ENCODE peak calls at places on chromosomes 3 and 15, in four cellular contexts. M is mucosa of descending colon, X is GM23248, J is neural progenitor cell. F is an unnamed sample. For H3K36me3, the result is how much of the 10 kb centered on the place peaks cover.

GRCh38 chr3:128395500-128396125 is 71.1 kb downstream of the DNAJB8 start:
- DNase-seq in X (peak), J (no peak), M (no peak), F (no peak)

GRCh38 chr15:37783290-37783689 is 151.2 kb upstream of the TMCO5A start:
- DNase-seq in J (peak), X (no peak), M (no peak), F (no peak)

GRCh38 chr15:76196286-76196948 is 114.9 kb downstream of the ETFA start:
- DNase-seq in M (peak), J (no peak), X (peak), F (peak)

GRCh38 chr3:23797490-23797889 is 8.3 kb upstream of the UBE2E1 start:
- DNase-seq in M (no peak), X (no peak), J (no peak), F (no peak)

GRCh38 chr15:93327364-93327763 is 238.4 kb upstream of the RGMA start:
- DNase-seq in J (no peak), X (no peak), M (no peak), F (no peak)

GRCh38 chr15:55334997-55335396 is 16.0 kb downstream of the PIGB start:
- DNase-seq in M (no peak), X (peak), J (no peak), F (no peak)

GRCh38 chr3:113140876-113141275 is 70.5 kb upstream of the BOC start:
- DNase-seq in X (peak), M (no peak), J (no peak), F (peak)

GRCh38 chr15:88246081-88246480 is 10.5 kb downstream of the NTRK3 start:
- DNase-seq in X (no peak), J (no peak), M (no peak), F (no peak)

GRCh38 chr3:103421460-103421859 is 986.6 kb downstream of the ZPLD1 start:
- DNase-seq in J (no peak), M (no peak), X (no peak), F (no peak)

GRCh38 chr3:142866841-142867631 is 21.8 kb downstream of the PCOLCE2 start:
- DNase-seq in J (peak), M (no peak), X (no peak), F (peak)

GRCh38 chr3:15805756-15806266 is 8.0 kb upstream of the ANKRD28 start:
- DNase-seq in J (no peak), X (peak), M (no peak), F (no peak)

GRCh38 chr3:163572856-163573255 is 1505.4 kb downstream of the SI start:
- DNase-seq in X (no peak), J (no peak), M (no peak), F (no peak)

GRCh38 chr3:193857996-193858395 is 265.0 kb downstream of the OPA1 start:
- DNase-seq in J (no peak), M (no peak), X (peak), F (peak)

GRCh38 chr15:54482251-54482650 is 504.0 kb downstream of the UNC13C start:
- DNase-seq in J (peak), M (no peak), X (no peak), F (no peak)

GRCh38 chr3:186882125-186882524 is 39.6 kb downstream of the ADIPOQ start:
- DNase-seq in X (no peak), M (no peak), J (no peak), F (no peak)

GRCh38 chr3:73623996-73624362 is 762 bp downstream of the PDZRN3 start:
- DNase-seq in J (peak), X (peak), M (peak), F (peak)

GRCh38 chr3:74617786-74618185 is 3.3 kb upstream of the CNTN3 start:
- DNase-seq in X (no peak), J (no peak), M (no peak), F (no peak)

GRCh38 chr15:52288051-52288942 is 7.3 kb downstream of the MYO5C start:
- DNase-seq in M (peak), J (no peak), X (no peak), F (peak)

GRCh38 chr3:46276497-46277099 is 34.3 kb downstream of the CCR3 start:
- DNase-seq in X (peak), J (peak), M (peak), F (peak)

DNA sequence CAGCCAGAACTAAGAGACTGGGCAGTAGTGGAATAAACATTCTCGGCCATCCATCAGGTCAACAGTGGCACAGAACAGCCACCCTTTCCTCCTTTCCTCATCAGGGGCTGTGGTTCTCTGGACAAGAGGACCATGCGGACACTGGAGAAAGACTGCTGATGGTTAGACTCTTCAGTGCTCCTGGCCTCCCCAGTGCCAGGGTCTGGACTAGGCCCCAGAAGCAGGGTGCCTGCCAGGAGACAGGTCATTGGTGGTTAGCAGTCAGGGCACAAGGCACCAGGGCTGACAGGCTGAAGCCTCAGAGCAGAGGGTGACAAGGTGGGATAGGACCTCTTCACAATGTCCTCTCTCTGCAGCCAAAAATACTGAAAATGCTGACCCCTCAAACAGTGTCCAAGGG is 30.1 kb downstream of the POC1A start:
- DNase-seq in X (no peak), J (no peak), M (no peak), F (no peak)
- H3K36me3 ChIP-seq in X (under half), J (under half), M (under half), F (under half)

GRCh38 chr3:129560269-129560787 is 17.4 kb downstream of the H1-8 start:
- DNase-seq in J (no peak), X (peak), M (peak), F (peak)

GRCh38 chr3:129562803-129563202 is 19.8 kb downstream of the H1-8 start:
- DNase-seq in X (no peak), M (peak), J (no peak), F (no peak)

GRCh38 chr3:129563332-129563731 is 20.4 kb downstream of the H1-8 start:
- DNase-seq in M (no peak), J (no peak), X (no peak), F (no peak)

GRCh38 chr3:129560931-129561594 is 18.1 kb downstream of the H1-8 start:
- DNase-seq in X (peak), J (no peak), M (peak), F (peak)

GRCh38 chr3:129561619-129562248 is 18.8 kb downstream of the H1-8 start:
- DNase-seq in M (peak), X (no peak), J (no peak), F (no peak)
- H3K36me3 ChIP-seq in M (under half), X (under half), J (under half), F (under half)

DNA sequence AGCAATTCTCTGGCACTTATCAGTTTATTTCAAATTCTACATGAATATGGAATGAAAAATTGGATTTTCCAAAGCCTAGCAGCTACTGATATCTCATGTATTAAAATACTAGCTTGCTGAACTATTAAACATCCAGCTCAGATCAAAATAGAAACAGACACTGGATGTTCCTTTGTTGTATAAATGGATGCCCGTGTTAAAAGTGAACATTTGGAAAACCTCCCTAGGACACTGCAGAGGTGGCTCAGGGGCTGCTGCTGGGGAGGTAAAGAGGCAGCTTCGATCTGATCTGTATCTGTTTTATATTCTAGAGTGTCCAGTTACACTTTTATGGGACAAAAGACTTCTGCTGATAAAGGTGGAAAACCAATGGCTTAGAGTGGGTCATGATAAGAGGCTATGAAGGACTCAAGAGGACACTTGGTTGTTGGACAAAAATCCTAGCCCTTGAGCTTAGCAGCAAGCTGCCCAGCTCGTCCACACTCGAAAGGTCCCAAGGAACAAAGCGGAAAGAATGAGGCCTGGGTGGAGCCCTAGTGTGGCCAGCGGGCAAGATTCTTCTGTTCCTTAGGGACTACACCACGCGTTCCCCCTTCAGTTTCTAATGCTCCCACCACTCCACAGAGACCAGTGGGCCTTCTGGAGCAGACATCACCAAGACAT is 9.9 kb downstream of the MESD start:
- DNase-seq in X (no peak), M (no peak), J (no peak), F (no peak)
- H3K36me3 ChIP-seq in X (under half), M (under half), J (under half), F (under half)

GRCh38 chr3:44761347-44762169 is at the start of the genes KIAA1143 and KIF15:
- DNase-seq in J (peak), M (peak), X (peak), F (peak)

GRCh38 chr3:44762690-44763089 is 1.1 kb downstream of the KIF15 start:
- DNase-seq in X (no peak), M (no peak), J (no peak), F (no peak)

GRCh38 chr3:44762170-44762677 is 630 bp downstream of the KIF15 start:
- DNase-seq in M (no peak), J (no peak), X (peak), F (no peak)

DNA sequence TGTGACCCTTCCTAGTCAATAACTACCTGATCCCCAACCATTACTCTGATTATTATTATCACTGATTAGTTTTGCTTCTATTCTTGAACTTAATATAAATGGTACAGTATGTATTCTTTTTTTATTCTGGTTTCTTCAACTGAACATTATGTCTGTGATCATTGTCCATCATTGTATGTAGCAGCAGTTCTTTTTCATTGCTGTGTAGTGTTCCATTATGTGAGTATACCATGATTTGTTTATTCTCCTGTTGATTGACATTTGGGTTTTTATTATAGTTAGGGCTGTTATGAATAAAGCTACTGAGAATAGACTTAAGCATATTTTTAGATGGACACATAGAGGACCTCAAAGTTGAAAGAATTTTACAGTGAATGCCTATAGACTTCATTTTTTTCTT is 2.7 kb downstream of the KIF15 start:
- DNase-seq in M (no peak), J (no peak), X (no peak), F (no peak)
- H3K36me3 ChIP-seq in M (under half), J (under half), X (under half), F (under half)

GRCh38 chr3:71045917-71046282 is 537.6 kb downstream of the FOXP1 start:
- DNase-seq in X (no peak), J (no peak), M (no peak), F (no peak)
- H3K36me3 ChIP-seq in X (half or more), J (under half), M (under half), F (under half)